ENCODE peak calls at places on chromosomes 7 and 10, in five cellular contexts. M is GM20000, Y is left ventricle myocardium superior, B is GM12878, J is transverse colon. T is an unnamed sample.

GRCh38 chr10:21675157-21675796 is 141.2 kb downstream of the MLLT10 start:
- DNase-seq in M (peak; percentile 3), Y (no peak), B (no peak), J (peak; percentile 31), T (peak; percentile 63)

GRCh38 chr10:69895759-69896158 is 94.1 kb downstream of the COL13A1 start:
- DNase-seq in M (no peak), Y (peak; percentile 31), B (no peak), J (no peak), T (peak; percentile 31)

GRCh38 chr7:50315739-50316671 is 11.5 kb downstream of the IKZF1 start:
- DNase-seq in M (no peak), Y (no peak), B (no peak), J (no peak), T (no peak)

GRCh38 chr10:90306187-90306586 is 551.7 kb downstream of the HTR7 start:
- DNase-seq in M (no peak), Y (no peak), B (no peak), J (no peak), T (peak; percentile 95)

GRCh38 chr7:139232893-139233292 is 1.9 kb downstream of the UBN2 start:
- DNase-seq in M (no peak), Y (no peak), B (no peak), J (no peak), T (peak; percentile 82)

GRCh38 chr10:70537398-70538194 is 59.0 kb downstream of the PALD1 start:
- DNase-seq in M (peak; percentile 46), Y (peak; percentile 51), B (no peak), J (peak; percentile 62), T (no peak)

GRCh38 chr10:124534231-124534798 is 72.7 kb downstream of the LHPP start:
- DNase-seq in M (peak; percentile 57), Y (peak; percentile 66), B (no peak), J (peak; percentile 58), T (no peak)

GRCh38 chr7:56092789-56093531 is at the start of gene PHKG1:
- DNase-seq in M (no peak), Y (peak; percentile 91), B (no peak), J (peak; percentile 67), T (peak; percentile 80)

GRCh38 chr7:6558837-6559236 is 7.6 kb upstream of the GRID2IP start:
- DNase-seq in M (peak; percentile 59), Y (no peak), B (no peak), J (peak; percentile 29), T (peak; percentile 44)

GRCh38 chr7:32115831-32116230 is 45.6 kb upstream of the PDE1C start:
- DNase-seq in M (no peak), Y (no peak), B (no peak), J (no peak), T (peak; percentile 23)